ENCODE peak calls at places on chromosomes 4 and X, in seven cellular contexts. O, D, H, P, J, Q and A are unnamed samples.

GRCh38 chr4:119139822-119140252 is 4.2 kb downstream of the MYOZ2 start:
- DNase-seq in O (no peak), D (no peak), H (no peak), P (no peak), J (no peak), Q (no peak), A (no peak)

GRCh38 chr4:121192013-121192412 is 27.9 kb upstream of the TNIP3 start:
- DNase-seq in O (no peak), D (no peak), H (no peak), P (no peak), J (no peak), Q (no peak), A (no peak)

GRCh38 chrX:153685751-153686676 is 1.7 kb upstream of the SLC6A8 start:
- DNase-seq in O (no peak), D (no peak), H (peak; percentile 53), P (no peak), J (peak; percentile 75), Q (no peak), A (no peak)

GRCh38 chrX:69149466-69150293 is 15.6 kb downstream of the PJA1 start:
- DNase-seq in O (no peak), D (no peak), H (no peak), P (peak; percentile 92), J (no peak), Q (no peak), A (no peak)

GRCh38 chr4:154422152-154422551 is 69.4 kb downstream of the DCHS2 start:
- DNase-seq in O (no peak), D (no peak), H (no peak), P (no peak), J (no peak), Q (no peak), A (no peak)

GRCh38 chr4:20028694-20029093 is 223.0 kb upstream of the SLIT2 start:
- DNase-seq in O (no peak), D (no peak), H (no peak), P (no peak), J (no peak), Q (no peak), A (no peak)

GRCh38 chrX:20224814-20225487 is 41.8 kb downstream of the RPS6KA3 start:
- DNase-seq in O (no peak), D (no peak), H (no peak), P (no peak), J (no peak), Q (no peak), A (no peak)

GRCh38 chr4:76233967-76234678 is 17.4 kb upstream of the FAM47E start:
- DNase-seq in O (no peak), D (no peak), H (no peak), P (peak; percentile 83), J (peak; percentile 76), Q (no peak), A (no peak)

GRCh38 chr4:1570291-1571164 is 113.6 kb downstream of the FAM53A start:
- DNase-seq in O (no peak), D (no peak), H (peak; percentile 42), P (no peak), J (peak; percentile 54), Q (no peak), A (no peak)

GRCh38 chrX:13283968-13284914 is 35.6 kb downstream of the ATXN3L start:
- DNase-seq in O (no peak), D (no peak), H (no peak), P (peak; percentile 66), J (no peak), Q (no peak), A (no peak)

GRCh38 chr4:3529363-3529762 is 2.9 kb downstream of the LRPAP1 start:
- DNase-seq in O (no peak), D (peak; percentile 53), H (peak; percentile 73), P (peak; percentile 25), J (peak; percentile 79), Q (peak; percentile 36), A (no peak)

GRCh38 chrX:107676559-107677378 is 48.5 kb downstream of the PRPS1 start:
- DNase-seq in O (peak; percentile 15), D (peak; percentile 84), H (peak; percentile 93), P (no peak), J (peak; percentile 97), Q (peak; percentile 84), A (peak; percentile 31)

GRCh38 chr4:76681996-76682395 is 215.9 kb downstream of the SOWAHB start:
- DNase-seq in O (no peak), D (no peak), H (no peak), P (no peak), J (no peak), Q (no peak), A (no peak)

GRCh38 chrX:34638116-34638515 is 19.0 kb downstream of the TMEM47 start:
- DNase-seq in O (no peak), D (no peak), H (no peak), P (no peak), J (no peak), Q (peak; percentile 20), A (no peak)

GRCh38 chr4:55122235-55122634 is 3.2 kb downstream of the KDR start:
- DNase-seq in O (no peak), D (no peak), H (no peak), P (no peak), J (no peak), Q (no peak), A (no peak)

GRCh38 chr4:33369366-33369899 is 2649.3 kb downstream of the PCDH7 start:
- DNase-seq in O (no peak), D (no peak), H (no peak), P (no peak), J (no peak), Q (no peak), A (no peak)

GRCh38 chrX:48003367-48003757 is 427 bp downstream of the ZNF182 start:
- DNase-seq in O (no peak), D (no peak), H (no peak), P (no peak), J (peak; percentile 72), Q (peak; percentile 5), A (no peak)

GRCh38 chr4:158793021-158793420 is 24.2 kb downstream of the FNIP2 start:
- DNase-seq in O (no peak), D (no peak), H (no peak), P (no peak), J (no peak), Q (no peak), A (no peak)

GRCh38 chrX:11540532-11541377 is 125.0 kb downstream of the ARHGAP6 start:
- DNase-seq in O (no peak), D (peak; percentile 25), H (peak; percentile 66), P (no peak), J (peak; percentile 45), Q (peak; percentile 3), A (no peak)

GRCh38 chrX:31656013-31656412 is 584.2 kb upstream of the FTHL17 start:
- DNase-seq in O (no peak), D (no peak), H (no peak), P (no peak), J (no peak), Q (no peak), A (no peak)

GRCh38 chr4:53551963-53552362 is 39.3 kb downstream of the LNX1 start:
- DNase-seq in O (no peak), D (no peak), H (no peak), P (no peak), J (no peak), Q (no peak), A (no peak)

GRCh38 chr4:1793496-1793840 is 375 bp downstream of the FGFR3 start:
- DNase-seq in O (no peak), D (peak; percentile 52), H (no peak), P (no peak), J (no peak), Q (peak; percentile 44), A (peak; percentile 34)

GRCh38 chrX:65821721-65822496 is 154.5 kb downstream of the MSN start:
- DNase-seq in O (no peak), D (peak; percentile 18), H (no peak), P (no peak), J (peak; percentile 78), Q (peak; percentile 3), A (peak; percentile 11)

GRCh38 chrX:3006500-3006899 is at the start of gene ARSH:
- DNase-seq in O (no peak), D (no peak), H (no peak), P (no peak), J (no peak), Q (no peak), A (no peak)

DNA sequence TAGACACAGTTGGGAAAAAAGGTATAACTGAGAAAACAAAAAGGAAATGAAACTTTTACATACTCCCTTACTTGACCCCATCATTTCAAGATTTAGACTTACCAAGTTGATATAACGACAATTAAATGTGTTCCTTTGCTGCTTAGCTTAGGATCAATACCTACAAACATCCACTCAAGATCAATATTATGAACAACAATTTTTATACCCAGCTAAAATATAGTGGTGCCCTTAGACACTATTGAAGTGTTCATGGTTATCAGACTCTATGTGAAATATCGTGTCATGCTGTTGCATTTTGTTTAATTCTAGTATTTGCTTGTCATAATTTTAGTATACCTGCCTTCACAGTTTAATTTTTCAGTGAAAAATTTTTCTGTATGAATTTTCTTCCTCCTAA is 4.2 kb downstream of the ARSH start:
- DNase-seq in O (no peak), D (no peak), H (no peak), P (no peak), J (no peak), Q (no peak), A (no peak)
- H3K9me3 ChIP-seq in O (no peaks in the 10 kb centered on the region), D (peaks cover 17% of the 10 kb centered on the region), H (peaks cover 8% of the 10 kb centered on the region), P (peaks cover 6% of the 10 kb centered on the region), J (no peaks in the 10 kb centered on the region), Q (peaks cover 8% of the 10 kb centered on the region), A (no peaks in the 10 kb centered on the region)

GRCh38 chrX:55638933-55639332 is 15.7 kb downstream of the FOXR2 start:
- DNase-seq in O (no peak), D (no peak), H (no peak), P (no peak), J (no peak), Q (no peak), A (no peak)
- H3K9me3 ChIP-seq in O (no peaks in the 10 kb centered on the region), D (no peaks in the 10 kb centered on the region), H (no peaks in the 10 kb centered on the region), P (peaks cover 68% of the 10 kb centered on the region), J (no peaks in the 10 kb centered on the region), Q (no peaks in the 10 kb centered on the region), A (no peaks in the 10 kb centered on the region)

GRCh38 chr4:79772510-79772909 is 300.5 kb downstream of the ANTXR2 start:
- DNase-seq in O (no peak), D (no peak), H (no peak), P (no peak), J (no peak), Q (no peak), A (no peak)
- H3K9me3 ChIP-seq in O (no peaks in the 10 kb centered on the region), D (peaks cover 86% of the 10 kb centered on the region), H (peaks cover 4% of the 10 kb centered on the region), P (no peaks in the 10 kb centered on the region), J (no peaks in the 10 kb centered on the region), Q (peaks cover 77% of the 10 kb centered on the region), A (no peaks in the 10 kb centered on the region)

GRCh38 chrX:70498129-70498528 is 53.5 kb downstream of the DLG3 start:
- DNase-seq in O (no peak), D (no peak), H (no peak), P (no peak), J (no peak), Q (no peak), A (no peak)
- H3K9me3 ChIP-seq in O (no peaks in the 10 kb centered on the region), D (no peaks in the 10 kb centered on the region), H (no peaks in the 10 kb centered on the region), P (peaks cover 46% of the 10 kb centered on the region), J (no peaks in the 10 kb centered on the region), Q (no peaks in the 10 kb centered on the region), A (no peaks in the 10 kb centered on the region)

DNA sequence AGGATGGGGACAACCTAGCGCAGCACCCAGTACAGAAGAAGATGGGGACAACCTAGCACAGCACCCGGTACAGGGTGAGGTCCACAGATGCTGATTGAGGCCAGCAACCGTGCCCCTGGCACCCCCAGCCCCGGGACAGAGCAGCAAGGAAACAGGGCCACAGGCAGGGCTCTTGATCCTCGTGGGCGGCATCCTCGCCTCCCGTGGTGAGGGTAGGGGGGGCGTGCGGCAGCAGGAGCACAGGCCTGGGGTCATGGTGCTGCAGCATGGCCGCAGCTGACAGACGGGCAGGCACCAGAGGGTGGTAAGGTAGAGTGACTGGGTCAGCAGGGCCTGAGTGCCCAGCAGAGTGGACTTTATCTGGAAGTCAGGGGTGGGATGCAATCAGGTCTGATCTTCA is 89.5 kb downstream of the HMX1 start:
- DNase-seq in O (no peak), D (no peak), H (no peak), P (no peak), J (no peak), Q (no peak), A (no peak)
- H3K9me3 ChIP-seq in O (no peaks in the 10 kb centered on the region), D (no peaks in the 10 kb centered on the region), H (no peaks in the 10 kb centered on the region), P (no peaks in the 10 kb centered on the region), J (no peaks in the 10 kb centered on the region), Q (no peaks in the 10 kb centered on the region), A (no peaks in the 10 kb centered on the region)